ENCODE peak calls at places on chromosomes 1 and 21, in seven cellular contexts. E is GM06990; Q is CD14-positive monocyte; F is OCI-LY7; P is activated naive CD8-positive, alpha-beta T cell treated with anti-CD3 and anti-CD28 coated beads, Interleukin-2, amount 50 U/mL, for 16 hours; C is stimulated activated CD4-positive, alpha-beta T cell treated with anti-CD3 and anti-CD28 coated beads, Interleukin-4, amount 100 ng/mL, for 48 hours; Z is osteoblast. W is an unnamed sample.

GRCh38 chr1:156889802-156890585 is 3.5 kb upstream of the PEAR1 start:
- DNase-seq in E (no peak), Q (peak; percentile 72), F (peak; percentile 74), P (no peak), C (peak; percentile 49), Z (peak; percentile 94), W (peak; percentile 76)

GRCh38 chr1:66331641-66332523 is 202.1 kb upstream of the SGIP1 start:
- DNase-seq in E (peak; percentile 56), Q (peak; percentile 78), F (peak; percentile 61), P (no peak), C (peak; percentile 29), Z (peak; percentile 53), W (peak; percentile 43)

GRCh38 chr1:189899686-189900495 is 577.8 kb downstream of the BRINP3 start:
- DNase-seq in E (no peak), Q (no peak), F (no peak), P (no peak), C (no peak), Z (no peak), W (peak; percentile 66)

GRCh38 chr1:154729031-154729442 is 121.1 kb upstream of the ADAR start:
- DNase-seq in E (no peak), Q (no peak), F (no peak), P (no peak), C (no peak), Z (peak; percentile 89), W (no peak)

GRCh38 chr1:109634292-109634691 is 14.7 kb downstream of the AMPD2 start:
- DNase-seq in E (no peak), Q (no peak), F (no peak), P (no peak), C (no peak), Z (no peak), W (no peak)

GRCh38 chr21:45950740-45951515 is 30.6 kb upstream of the COL6A1 start:
- DNase-seq in E (no peak), Q (peak; percentile 12), F (no peak), P (no peak), C (no peak), Z (peak; percentile 96), W (no peak)

GRCh38 chr1:26530540-26530897 is 958 bp downstream of the RPS6KA1 start:
- DNase-seq in E (no peak), Q (no peak), F (peak; percentile 30), P (no peak), C (no peak), Z (peak; percentile 86), W (no peak)

GRCh38 chr1:30035522-30036228 is 687.7 kb downstream of the MATN1 start:
- DNase-seq in E (no peak), Q (no peak), F (no peak), P (no peak), C (no peak), Z (no peak), W (no peak)

GRCh38 chr1:215631489-215631888 is 64.4 kb downstream of the KCTD3 start:
- DNase-seq in E (no peak), Q (no peak), F (no peak), P (no peak), C (no peak), Z (peak; percentile 55), W (no peak)

GRCh38 chr1:209229494-209230059 is 353.9 kb upstream of the CAMK1G start:
- DNase-seq in E (no peak), Q (no peak), F (no peak), P (no peak), C (no peak), Z (peak; percentile 64), W (no peak)

GRCh38 chr1:172515927-172516326 is 17.0 kb upstream of the SUCO start:
- DNase-seq in E (no peak), Q (no peak), F (no peak), P (no peak), C (no peak), Z (no peak), W (no peak)

GRCh38 chr1:218646288-218646687 is 301.2 kb downstream of the TGFB2 start:
- DNase-seq in E (no peak), Q (no peak), F (no peak), P (no peak), C (no peak), Z (no peak), W (no peak)

GRCh38 chr21:42980959-42981523 is 6.7 kb downstream of the PKNOX1 start:
- DNase-seq in E (no peak), Q (no peak), F (no peak), P (no peak), C (no peak), Z (no peak), W (no peak)

GRCh38 chr1:153355445-153356071 is 2.1 kb upstream of the S100A9 start:
- DNase-seq in E (no peak), Q (peak; percentile 79), F (peak; percentile 52), P (no peak), C (peak; percentile 20), Z (peak; percentile 56), W (no peak)

GRCh38 chr21:28776251-28776650 is 216.4 kb downstream of the LTN1 start:
- DNase-seq in E (no peak), Q (no peak), F (no peak), P (no peak), C (peak; percentile 57), Z (peak; percentile 78), W (no peak)

GRCh38 chr1:176994926-176995596 is 169.5 kb downstream of the ASTN1 start:
- DNase-seq in E (no peak), Q (no peak), F (no peak), P (no peak), C (no peak), Z (no peak), W (no peak)

GRCh38 chr1:180628646-180629045 is 3.2 kb upstream of the XPR1 start:
- DNase-seq in E (no peak), Q (no peak), F (no peak), P (no peak), C (no peak), Z (no peak), W (no peak)

GRCh38 chr1:212689758-212690540 is 9.7 kb downstream of the BATF3 start:
- DNase-seq in E (no peak), Q (no peak), F (no peak), P (no peak), C (no peak), Z (no peak), W (no peak)

GRCh38 chr1:150563340-150564038 is 14.3 kb downstream of the ADAMTSL4 start:
- DNase-seq in E (peak; percentile 61), Q (no peak), F (peak; percentile 81), P (no peak), C (no peak), Z (peak; percentile 52), W (no peak)

GRCh38 chr1:165912638-165913037 is 85.2 kb downstream of the UCK2 start:
- DNase-seq in E (no peak), Q (no peak), F (peak; percentile 35), P (no peak), C (no peak), Z (no peak), W (no peak)

GRCh38 chr1:203308205-203309114 is 3.1 kb downstream of the BTG2 start:
- DNase-seq in E (no peak), Q (no peak), F (no peak), P (no peak), C (no peak), Z (no peak), W (no peak)

GRCh38 chr1:169849346-169850022 is 44.2 kb downstream of the SCYL3 start:
- DNase-seq in E (no peak), Q (no peak), F (no peak), P (no peak), C (no peak), Z (no peak), W (no peak)

GRCh38 chr1:38727629-38728175 is 131.9 kb downstream of the RRAGC start:
- DNase-seq in E (no peak), Q (no peak), F (no peak), P (no peak), C (no peak), Z (no peak), W (no peak)

GRCh38 chr1:30411206-30411605 is 312.2 kb downstream of the MATN1 start:
- DNase-seq in E (no peak), Q (no peak), F (no peak), P (no peak), C (no peak), Z (no peak), W (no peak)

W was measured in neuronal stem cell.